ENCODE peak calls at places on chromosomes 5 and 9, in five cellular contexts. Y is HepG2, A is astrocyte, B is OCI-LY7, R is tibial nerve. C is an unnamed sample.

GRCh38 chr5:39014544-39014943 is 59.7 kb downstream of the RICTOR start:
- DNase-seq in B (no peak), R (no peak), Y (peak), A (peak), C (no peak)

GRCh38 chr5:5409151-5409810 is 13.2 kb upstream of the ICE1 start:
- DNase-seq in Y (no peak), R (no peak), B (peak), A (no peak), C (no peak)

GRCh38 chr5:57450991-57451876 is 31.4 kb downstream of the ACTBL2 start:
- DNase-seq in B (peak), Y (no peak), A (peak), R (no peak), C (no peak)

GRCh38 chr9:129289131-129289731 is 111.2 kb upstream of the IER5L start:
- DNase-seq in A (no peak), R (no peak), Y (no peak), B (peak), C (no peak)

GRCh38 chr9:130689937-130690700 is 3.5 kb upstream of the EXOSC2 start:
- DNase-seq in R (peak), B (peak), A (peak), Y (peak), C (no peak)

GRCh38 chr5:87410941-87411340 is 1.8 kb downstream of the CCNH start:
- DNase-seq in R (no peak), A (peak), B (no peak), Y (no peak), C (no peak)

GRCh38 chr5:174420651-174421407 is 303.6 kb upstream of the MSX2 start:
- DNase-seq in Y (no peak), R (no peak), B (no peak), A (no peak), C (no peak)

GRCh38 chr5:132008961-132009680 is 2.3 kb downstream of the ACSL6 start:
- DNase-seq in A (no peak), Y (no peak), B (no peak), R (no peak), C (no peak)

DNA sequence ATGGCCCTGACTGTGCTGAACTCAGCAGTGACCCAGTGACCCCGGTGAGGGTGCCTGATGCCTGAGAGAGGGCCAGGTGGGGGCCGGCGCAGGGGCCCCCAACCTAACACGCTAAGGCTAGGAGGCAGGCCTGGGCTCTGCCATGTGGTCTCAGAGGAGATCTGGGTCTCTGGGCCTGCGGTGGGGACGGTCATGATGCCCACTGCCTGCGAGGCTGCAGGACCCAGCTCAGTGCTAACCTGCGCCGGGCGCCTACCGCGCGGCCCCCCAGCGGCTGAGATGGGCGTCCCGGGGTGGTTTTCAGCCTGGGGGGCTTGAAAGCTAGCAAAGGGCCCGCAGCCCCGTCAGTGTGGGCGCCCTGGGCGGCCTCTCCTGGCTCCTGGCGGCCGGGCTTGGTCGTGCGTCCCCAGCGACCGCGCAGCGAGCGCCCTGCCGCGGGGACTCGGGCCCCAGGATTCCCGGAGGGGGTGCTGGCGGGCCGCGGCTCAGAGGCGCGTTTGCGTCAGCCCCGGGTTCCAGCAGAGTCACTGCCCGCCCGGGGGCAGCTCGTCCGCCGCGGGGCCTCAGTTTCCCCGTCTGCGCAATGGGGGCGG is 2.5 kb downstream of the EGFL7 start:
- DNase-seq in R (no peak), Y (no peak), B (no peak), A (no peak), C (no peak)
- TF ChIP-seq CTCF in R (no peak), Y (peak), B (no peak), A (no peak), C (no peak)

DNA sequence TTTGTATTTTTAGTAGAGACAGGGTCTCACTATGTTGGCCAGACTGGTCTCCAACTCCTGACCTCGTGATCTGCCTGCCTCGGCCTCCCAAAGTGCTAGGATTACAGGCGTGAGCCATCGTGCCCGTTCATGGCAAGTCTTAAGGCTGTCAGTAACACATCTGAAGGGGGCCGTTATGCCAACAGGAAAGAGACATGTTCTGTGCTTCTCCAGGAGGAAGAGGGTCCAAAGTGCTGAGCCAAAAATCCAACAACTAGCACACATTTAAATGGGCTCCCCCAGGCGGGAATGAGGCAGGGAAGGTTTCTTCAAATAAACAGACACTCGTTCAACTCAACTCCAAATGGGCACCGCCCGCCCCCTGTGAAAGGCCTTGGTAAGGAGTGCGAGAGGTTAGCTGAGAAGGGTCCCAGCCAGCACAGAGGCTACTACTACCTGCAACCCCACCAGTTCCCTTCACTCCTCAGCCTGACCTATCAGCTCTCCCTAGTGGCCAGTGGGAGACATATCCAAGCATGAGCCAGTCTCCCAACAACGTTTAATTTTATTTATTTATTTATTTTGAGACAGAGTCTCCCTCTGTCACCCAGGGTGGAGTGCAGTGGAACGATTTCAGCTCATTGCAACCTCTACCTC is 84.1 kb upstream of the DMRT1 start:
- DNase-seq in A (peak), Y (peak), B (peak), R (no peak), C (no peak)
- TF ChIP-seq CTCF in A (peak), Y (peak), B (peak), R (peak), C (no peak)

GRCh38 chr5:86155763-86156162 is 462.0 kb upstream of the COX7C start:
- DNase-seq in R (no peak), Y (no peak), A (no peak), B (no peak), C (no peak)

DNA sequence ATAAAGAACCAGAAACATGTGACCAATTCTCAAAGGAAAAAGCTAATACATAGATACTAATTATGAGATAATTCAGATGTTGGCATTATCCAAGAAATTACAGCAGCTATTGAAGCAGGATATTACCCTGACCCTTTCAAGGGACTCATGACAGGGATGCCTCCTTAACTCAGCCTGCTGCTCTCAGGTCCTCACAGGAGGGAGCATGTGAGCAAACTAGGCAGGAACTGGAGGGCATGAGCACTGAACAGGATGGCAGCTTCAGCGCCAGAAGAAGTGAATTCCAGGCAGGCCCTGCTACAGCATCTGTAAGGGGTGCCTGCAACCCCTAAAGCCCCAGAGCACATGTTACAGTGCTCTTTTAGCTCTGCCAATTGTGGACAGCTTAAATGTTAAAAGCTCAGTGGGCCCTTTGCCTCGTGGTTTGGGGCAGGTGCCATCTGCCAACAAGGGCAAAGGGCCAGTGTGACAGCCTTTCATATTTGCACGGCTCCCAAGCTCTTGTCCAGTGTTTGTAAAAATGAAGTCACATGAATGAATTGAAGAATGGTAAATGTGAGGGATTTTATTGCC is 464.7 kb upstream of the COX7C start:
- DNase-seq in R (no peak), Y (no peak), A (no peak), B (no peak), C (no peak)
- TF ChIP-seq CTCF in R (no peak), Y (no peak), A (no peak), B (no peak), C (no peak)

DNA sequence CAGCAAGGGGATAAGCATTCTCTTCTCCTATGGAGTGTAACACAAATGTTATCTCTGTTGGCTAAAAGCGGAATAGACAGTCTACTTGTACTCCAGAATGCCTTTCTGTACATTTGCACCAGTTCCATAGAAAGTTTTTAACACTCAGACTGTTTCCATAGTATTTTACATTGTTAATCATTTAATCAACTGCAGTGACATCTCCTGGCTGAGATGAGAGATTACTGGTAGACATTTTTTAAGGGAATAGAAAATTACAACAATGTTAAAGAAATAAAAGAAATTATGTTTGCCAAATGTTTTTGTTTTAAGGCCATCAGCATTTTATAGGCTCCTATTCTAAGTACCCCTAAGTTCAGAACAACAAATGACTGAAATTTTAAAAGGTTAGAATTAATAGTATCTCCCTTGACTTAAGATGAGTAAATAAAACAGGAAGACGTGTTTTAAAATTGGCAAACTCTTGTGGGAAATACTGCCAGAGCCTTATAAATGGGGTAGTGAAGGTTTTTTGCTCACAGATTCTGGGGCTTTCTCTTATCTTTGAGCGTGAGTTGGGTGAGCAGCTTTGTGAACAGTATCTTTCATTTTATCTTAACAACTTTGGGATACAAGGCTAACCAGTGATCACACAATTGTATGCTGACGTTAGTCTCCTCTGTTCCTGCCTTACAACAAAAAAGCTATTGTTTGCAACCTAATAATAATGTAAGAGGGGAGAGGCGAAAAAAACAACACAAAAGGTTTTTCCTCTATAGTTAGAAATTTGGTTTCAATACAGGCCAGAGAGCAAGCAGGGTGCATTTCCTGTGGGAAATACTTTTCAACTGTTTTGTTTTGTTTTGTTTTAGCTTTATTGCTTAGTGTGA is 294.4 kb downstream of the FBXL7 start:
- DNase-seq in R (no peak), Y (no peak), A (peak), B (no peak), C (no peak)
- TF ChIP-seq CTCF in R (peak), Y (no peak), A (peak), B (peak), C (no peak)

GRCh38 chr5:16679863-16680262 is 63.1 kb upstream of the RETREG1 start:
- DNase-seq in B (no peak), A (no peak), Y (no peak), R (no peak), C (no peak)
- TF ChIP-seq CTCF in B (peak), A (no peak), Y (peak), R (no peak), C (no peak)

DNA sequence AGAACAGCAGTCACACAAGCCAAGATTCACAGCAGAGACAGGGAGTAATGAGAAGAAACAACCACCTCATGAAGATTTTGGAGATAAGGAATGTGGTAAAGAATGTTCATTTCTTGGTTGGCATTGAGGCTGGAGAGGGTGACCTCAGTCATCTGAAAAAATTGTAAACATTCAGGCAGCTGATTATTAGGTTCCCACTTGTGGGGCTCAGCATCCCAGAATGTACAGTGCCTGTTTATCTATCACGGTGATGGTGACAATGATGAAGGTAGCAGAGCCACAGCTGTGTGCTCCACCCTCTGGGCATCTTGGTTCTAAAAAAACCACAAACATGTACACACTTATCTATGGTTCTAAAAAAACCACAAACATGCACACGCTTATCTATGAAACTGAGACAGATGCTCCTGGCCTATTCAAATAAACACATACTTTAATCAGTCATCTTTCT is 143.9 kb upstream of the MOCS2 start:
- DNase-seq in R (no peak), Y (no peak), A (peak), B (no peak), C (no peak)
- TF ChIP-seq CTCF in R (no peak), Y (no peak), A (no peak), B (no peak), C (no peak)

C was measured in CD4-positive, alpha-beta T cell.